ENCODE peak calls at places on chromosome 21, in five cellular contexts. One of them, this sample, is unnamed. For H3K9me3, the result is how much of the 10 kb centered on the place peaks cover.

GRCh38 chr21:45599146-45599581 is 44.4 kb upstream of the PCBP3 start:
- DNase-seq in neuronal stem cell: no peak
- DNase-seq in IMR-90: no peak
- DNase-seq in H9: peak
- DNase-seq in mesenchymal stem cell: no peak
- DNase-seq in this sample: no peak

GRCh38 chr21:31886896-31887595 is 14.2 kb downstream of the HUNK start:
- DNase-seq in mesenchymal stem cell: no peak
- DNase-seq in neuronal stem cell: no peak
- DNase-seq in H9: no peak
- DNase-seq in IMR-90: no peak
- DNase-seq in this sample: no peak

GRCh38 chr21:45830720-45831366 is 150.7 kb upstream of the COL6A1 start:
- DNase-seq in neuronal stem cell: no peak
- DNase-seq in IMR-90: no peak
- DNase-seq in mesenchymal stem cell: no peak
- DNase-seq in H9: peak
- DNase-seq in this sample: no peak

GRCh38 chr21:17454315-17455027 is 58.4 kb upstream of the CXADR start:
- DNase-seq in IMR-90: peak
- DNase-seq in mesenchymal stem cell: peak
- DNase-seq in H9: peak
- DNase-seq in neuronal stem cell: peak
- DNase-seq in this sample: peak

GRCh38 chr21:32135401-32136363 is 143.2 kb downstream of the MIS18A start:
- DNase-seq in mesenchymal stem cell: no peak
- DNase-seq in IMR-90: peak
- DNase-seq in neuronal stem cell: no peak
- DNase-seq in H9: peak
- DNase-seq in this sample: peak

GRCh38 chr21:46001821-46002681 is 20.5 kb downstream of the COL6A1 start:
- DNase-seq in IMR-90: no peak
- DNase-seq in H9: peak
- DNase-seq in mesenchymal stem cell: no peak
- DNase-seq in neuronal stem cell: no peak
- DNase-seq in this sample: peak

GRCh38 chr21:37658994-37659458 is 257.2 kb downstream of the KCNJ6 start:
- DNase-seq in H9: no peak
- DNase-seq in IMR-90: peak
- DNase-seq in neuronal stem cell: no peak
- DNase-seq in mesenchymal stem cell: peak
- DNase-seq in this sample: no peak

GRCh38 chr21:18603246-18603645 is 199.7 kb upstream of the TMPRSS15 start:
- DNase-seq in H9: no peak
- DNase-seq in IMR-90: no peak
- DNase-seq in mesenchymal stem cell: no peak
- DNase-seq in neuronal stem cell: no peak
- DNase-seq in this sample: no peak

GRCh38 chr21:44509539-44509938 is 30.5 kb downstream of the KRTAP10-1 start:
- DNase-seq in H9: no peak
- DNase-seq in mesenchymal stem cell: no peak
- DNase-seq in neuronal stem cell: no peak
- DNase-seq in IMR-90: no peak
- DNase-seq in this sample: no peak

GRCh38 chr21:30434033-30434631 is 4.1 kb downstream of the KRTAP13-4 start:
- DNase-seq in neuronal stem cell: peak
- DNase-seq in mesenchymal stem cell: no peak
- DNase-seq in IMR-90: no peak
- DNase-seq in H9: peak
- DNase-seq in this sample: peak

GRCh38 chr21:44815852-44816628 is 1.8 kb downstream of the SUMO3 start:
- DNase-seq in H9: no peak
- DNase-seq in neuronal stem cell: no peak
- DNase-seq in mesenchymal stem cell: peak
- DNase-seq in IMR-90: no peak
- DNase-seq in this sample: no peak

GRCh38 chr21:26966978-26967913 is at the start of gene ADAMTS5:
- DNase-seq in mesenchymal stem cell: peak
- DNase-seq in neuronal stem cell: peak
- DNase-seq in H9: peak
- DNase-seq in IMR-90: peak
- DNase-seq in this sample: peak

GRCh38 chr21:44727321-44727720 is 15.9 kb upstream of the TSPEAR start:
- DNase-seq in H9: no peak
- DNase-seq in neuronal stem cell: no peak
- DNase-seq in mesenchymal stem cell: no peak
- DNase-seq in IMR-90: no peak
- DNase-seq in this sample: no peak

GRCh38 chr21:42148584-42148983 is 70.4 kb upstream of the ABCG1 start:
- DNase-seq in H9: no peak
- DNase-seq in IMR-90: no peak
- DNase-seq in neuronal stem cell: no peak
- DNase-seq in mesenchymal stem cell: no peak
- DNase-seq in this sample: no peak

GRCh38 chr21:43908167-43908566 is 43.1 kb downstream of the AGPAT3 start:
- DNase-seq in neuronal stem cell: no peak
- DNase-seq in mesenchymal stem cell: no peak
- DNase-seq in H9: no peak
- DNase-seq in IMR-90: no peak
- DNase-seq in this sample: no peak

GRCh38 chr21:44440241-44441040 is 14.9 kb upstream of the LRRC3 start:
- DNase-seq in neuronal stem cell: no peak
- DNase-seq in IMR-90: no peak
- DNase-seq in mesenchymal stem cell: no peak
- DNase-seq in H9: no peak
- DNase-seq in this sample: no peak

GRCh38 chr21:16420086-16420724 is 690.4 kb downstream of the USP25 start:
- DNase-seq in mesenchymal stem cell: peak
- DNase-seq in IMR-90: peak
- DNase-seq in neuronal stem cell: no peak
- DNase-seq in H9: no peak
- DNase-seq in this sample: no peak

GRCh38 chr21:42247716-42248115 is 28.8 kb downstream of the ABCG1 start:
- DNase-seq in mesenchymal stem cell: no peak
- DNase-seq in IMR-90: no peak
- DNase-seq in H9: no peak
- DNase-seq in neuronal stem cell: no peak
- DNase-seq in this sample: no peak

GRCh38 chr21:44083631-44084291 is 23.4 kb upstream of the PWP2 start:
- DNase-seq in neuronal stem cell: no peak
- DNase-seq in mesenchymal stem cell: no peak
- DNase-seq in H9: no peak
- DNase-seq in IMR-90: no peak
- DNase-seq in this sample: no peak

GRCh38 chr21:44428281-44428942 is 26.9 kb upstream of the LRRC3 start:
- DNase-seq in neuronal stem cell: no peak
- DNase-seq in IMR-90: no peak
- DNase-seq in H9: peak
- DNase-seq in mesenchymal stem cell: peak
- DNase-seq in this sample: peak

GRCh38 chr21:46027855-46028493 is 46.4 kb downstream of the COL6A1 start:
- DNase-seq in IMR-90: peak
- DNase-seq in mesenchymal stem cell: peak
- DNase-seq in neuronal stem cell: no peak
- DNase-seq in H9: no peak
- DNase-seq in this sample: no peak

GRCh38 chr21:42021751-42022430 is 11.7 kb upstream of the ZBTB21 start:
- DNase-seq in neuronal stem cell: peak
- DNase-seq in IMR-90: no peak
- DNase-seq in mesenchymal stem cell: no peak
- DNase-seq in H9: peak
- DNase-seq in this sample: peak

GRCh38 chr21:42862774-42863503 is 16.4 kb downstream of the WDR4 start:
- DNase-seq in mesenchymal stem cell: no peak
- DNase-seq in IMR-90: no peak
- DNase-seq in H9: peak
- DNase-seq in neuronal stem cell: no peak
- DNase-seq in this sample: no peak

GRCh38 chr21:42661688-42662429 is 8.4 kb downstream of the PDE9A start:
- DNase-seq in mesenchymal stem cell: no peak
- DNase-seq in IMR-90: no peak
- DNase-seq in neuronal stem cell: no peak
- DNase-seq in H9: no peak
- DNase-seq in this sample: no peak

GRCh38 chr21:20783611-20784010 is 214.6 kb upstream of the NCAM2 start:
- DNase-seq in neuronal stem cell: no peak
- DNase-seq in IMR-90: no peak
- DNase-seq in mesenchymal stem cell: no peak
- DNase-seq in H9: no peak
- DNase-seq in this sample: no peak

GRCh38 chr21:45105906-45106485 is 31.6 kb downstream of the ADARB1 start:
- DNase-seq in mesenchymal stem cell: no peak
- DNase-seq in IMR-90: no peak
- DNase-seq in neuronal stem cell: no peak
- DNase-seq in H9: no peak
- DNase-seq in this sample: no peak

GRCh38 chr21:42782723-42783247 is 96.6 kb downstream of the WDR4 start:
- DNase-seq in neuronal stem cell: no peak
- DNase-seq in H9: no peak
- DNase-seq in IMR-90: no peak
- DNase-seq in mesenchymal stem cell: no peak
- DNase-seq in this sample: no peak

GRCh38 chr21:16620921-16621320 is 891.1 kb downstream of the USP25 start:
- DNase-seq in mesenchymal stem cell: no peak
- DNase-seq in IMR-90: no peak
- DNase-seq in H9: no peak
- DNase-seq in neuronal stem cell: no peak
- DNase-seq in this sample: no peak

GRCh38 chr21:42107881-42108553 is 36.9 kb downstream of the UMODL1 start:
- DNase-seq in H9: peak
- DNase-seq in neuronal stem cell: peak
- DNase-seq in IMR-90: peak
- DNase-seq in mesenchymal stem cell: peak
- DNase-seq in this sample: no peak

GRCh38 chr21:45110873-45111624 is 36.7 kb downstream of the ADARB1 start:
- DNase-seq in mesenchymal stem cell: no peak
- DNase-seq in H9: no peak
- DNase-seq in neuronal stem cell: no peak
- DNase-seq in IMR-90: no peak
- DNase-seq in this sample: no peak

GRCh38 chr21:44802396-44803153 is 955 bp upstream of the UBE2G2 start:
- DNase-seq in neuronal stem cell: no peak
- DNase-seq in mesenchymal stem cell: peak
- DNase-seq in H9: no peak
- DNase-seq in IMR-90: no peak
- DNase-seq in this sample: no peak

GRCh38 chr21:29175408-29176147 is 45.1 kb downstream of the MAP3K7CL start:
- DNase-seq in mesenchymal stem cell: peak
- DNase-seq in H9: no peak
- DNase-seq in neuronal stem cell: no peak
- DNase-seq in IMR-90: peak
- DNase-seq in this sample: no peak

GRCh38 chr21:29172282-29172681 is 41.8 kb downstream of the MAP3K7CL start:
- DNase-seq in IMR-90: no peak
- DNase-seq in mesenchymal stem cell: no peak
- DNase-seq in neuronal stem cell: no peak
- DNase-seq in H9: no peak
- DNase-seq in this sample: no peak

GRCh38 chr21:29177800-29178199 is 47.4 kb downstream of the MAP3K7CL start:
- DNase-seq in H9: no peak
- DNase-seq in neuronal stem cell: no peak
- DNase-seq in IMR-90: no peak
- DNase-seq in mesenchymal stem cell: no peak
- DNase-seq in this sample: no peak

GRCh38 chr21:29176721-29177120 is 46.3 kb downstream of the MAP3K7CL start:
- DNase-seq in IMR-90: no peak
- DNase-seq in mesenchymal stem cell: no peak
- DNase-seq in H9: no peak
- DNase-seq in neuronal stem cell: no peak
- DNase-seq in this sample: no peak

GRCh38 chr21:29174607-29175013 is 44.2 kb downstream of the MAP3K7CL start:
- DNase-seq in IMR-90: peak
- DNase-seq in H9: no peak
- DNase-seq in mesenchymal stem cell: no peak
- DNase-seq in neuronal stem cell: no peak
- DNase-seq in this sample: no peak
- H2AFZ ChIP-seq in IMR-90: peak
- H2AFZ ChIP-seq in H9: no peak
- H2AFZ ChIP-seq in mesenchymal stem cell: no peak
- H2AFZ ChIP-seq in neuronal stem cell: no peak
- H2AFZ ChIP-seq in this sample: no peak

GRCh38 chr21:34889537-34890257 is 159.4 kb downstream of the RUNX1 start:
- DNase-seq in mesenchymal stem cell: peak
- DNase-seq in IMR-90: peak
- DNase-seq in neuronal stem cell: no peak
- DNase-seq in H9: peak
- DNase-seq in this sample: peak
- H3K9me3 ChIP-seq in mesenchymal stem cell: under half
- H3K9me3 ChIP-seq in IMR-90: under half
- H3K9me3 ChIP-seq in neuronal stem cell: under half
- H3K9me3 ChIP-seq in H9: under half
- H3K9me3 ChIP-seq in this sample: under half

GRCh38 chr21:23131177-23131576 is 2133.0 kb downstream of the NCAM2 start:
- DNase-seq in H9: no peak
- DNase-seq in IMR-90: no peak
- DNase-seq in mesenchymal stem cell: no peak
- DNase-seq in neuronal stem cell: no peak
- DNase-seq in this sample: no peak
- H2BK15ac ChIP-seq in H9: no peak
- H2BK15ac ChIP-seq in IMR-90: no peak
- H2BK15ac ChIP-seq in mesenchymal stem cell: no peak
- H2BK15ac ChIP-seq in neuronal stem cell: no peak
- H2BK15ac ChIP-seq in this sample: no peak

GRCh38 chr21:38990424-38990794 is 184.7 kb downstream of the ETS2 start:
- DNase-seq in IMR-90: no peak
- DNase-seq in mesenchymal stem cell: no peak
- DNase-seq in H9: no peak
- DNase-seq in neuronal stem cell: no peak
- DNase-seq in this sample: no peak

GRCh38 chr21:38994014-38994413 is 188.3 kb downstream of the ETS2 start:
- DNase-seq in H9: no peak
- DNase-seq in IMR-90: no peak
- DNase-seq in mesenchymal stem cell: no peak
- DNase-seq in neuronal stem cell: no peak
- DNase-seq in this sample: no peak

GRCh38 chr21:38993561-38993960 is 187.8 kb downstream of the ETS2 start:
- DNase-seq in mesenchymal stem cell: peak
- DNase-seq in IMR-90: peak
- DNase-seq in H9: no peak
- DNase-seq in neuronal stem cell: no peak
- DNase-seq in this sample: no peak

GRCh38 chr21:38995071-38995669 is 188.1 kb downstream of the PSMG1 start:
- DNase-seq in H9: no peak
- DNase-seq in neuronal stem cell: no peak
- DNase-seq in IMR-90: no peak
- DNase-seq in mesenchymal stem cell: no peak
- DNase-seq in this sample: no peak

GRCh38 chr21:38992737-38993136 is 187.0 kb downstream of the ETS2 start:
- DNase-seq in mesenchymal stem cell: no peak
- DNase-seq in IMR-90: no peak
- DNase-seq in neuronal stem cell: no peak
- DNase-seq in H9: no peak
- DNase-seq in this sample: no peak
- H2AFZ ChIP-seq in mesenchymal stem cell: no peak
- H2AFZ ChIP-seq in IMR-90: peak
- H2AFZ ChIP-seq in neuronal stem cell: peak
- H2AFZ ChIP-seq in H9: no peak
- H2AFZ ChIP-seq in this sample: no peak

GRCh38 chr21:33368124-33368523 is 35.1 kb upstream of the IFNGR2 start:
- DNase-seq in mesenchymal stem cell: no peak
- DNase-seq in H9: no peak
- DNase-seq in neuronal stem cell: no peak
- DNase-seq in IMR-90: no peak
- DNase-seq in this sample: peak
- H3K9me3 ChIP-seq in mesenchymal stem cell: under half
- H3K9me3 ChIP-seq in H9: under half
- H3K9me3 ChIP-seq in neuronal stem cell: under half
- H3K9me3 ChIP-seq in IMR-90: under half
- H3K9me3 ChIP-seq in this sample: under half